ENCODE peak calls at places on chromosomes 12 and 14, in nine cellular contexts. N, B, J, O, M, E, L, C and I are unnamed samples.

GRCh38 chr12:30795410-30795659 is 40.6 kb upstream of the CAPRIN2 start:
- DNase-seq in N (no peak), B (no peak), J (no peak), O (no peak), M (no peak), E (no peak), L (no peak), C (no peak), I (no peak)

GRCh38 chr12:122517877-122518276 is 8.9 kb downstream of the RSRC2 start:
- DNase-seq in N (no peak), B (no peak), J (no peak), O (peak), M (no peak), E (peak), L (no peak), C (peak), I (peak)

GRCh38 chr12:1630827-1631591 is 2.0 kb downstream of the WNT5B start:
- DNase-seq in N (no peak), B (no peak), J (no peak), O (peak), M (no peak), E (peak), L (peak), C (no peak), I (peak)

GRCh38 chr12:27555316-27555715 is 31.3 kb downstream of the PPFIBP1 start:
- DNase-seq in N (no peak), B (no peak), J (no peak), O (no peak), M (no peak), E (no peak), L (no peak), C (no peak), I (no peak)

GRCh38 chr14:38731962-38732361 is 371.1 kb downstream of the SEC23A start:
- DNase-seq in N (no peak), B (no peak), J (no peak), O (no peak), M (no peak), E (no peak), L (no peak), C (no peak), I (no peak)

GRCh38 chr14:36021030-36021422 is 155.5 kb downstream of the PTCSC3 start:
- DNase-seq in N (no peak), B (no peak), J (no peak), O (no peak), M (no peak), E (no peak), L (no peak), C (no peak), I (no peak)

GRCh38 chr14:100652739-100653138 is 65.5 kb upstream of the BEGAIN start:
- DNase-seq in N (no peak), B (no peak), J (no peak), O (no peak), M (no peak), E (peak), L (no peak), C (no peak), I (no peak)

GRCh38 chr12:15728118-15728598 is 61.0 kb downstream of the EPS8 start:
- DNase-seq in N (no peak), B (peak), J (no peak), O (peak), M (no peak), E (peak), L (no peak), C (peak), I (peak)

GRCh38 chr12:57604454-57605307 is at the start of gene DTX3:
- DNase-seq in N (no peak), B (no peak), J (no peak), O (no peak), M (peak), E (peak), L (peak), C (no peak), I (peak)

GRCh38 chr12:14614704-14615121 is 47.0 kb upstream of the PLBD1 start:
- DNase-seq in N (no peak), B (no peak), J (no peak), O (no peak), M (no peak), E (no peak), L (no peak), C (no peak), I (no peak)

GRCh38 chr14:76687611-76688372 is 73.5 kb upstream of the VASH1 start:
- DNase-seq in N (no peak), B (no peak), J (no peak), O (no peak), M (no peak), E (no peak), L (no peak), C (no peak), I (peak)

GRCh38 chr14:97713023-97713422 is 915.8 kb downstream of the VRK1 start:
- DNase-seq in N (no peak), B (no peak), J (no peak), O (no peak), M (no peak), E (no peak), L (no peak), C (no peak), I (no peak)

GRCh38 chr12:120007272-120007671 is 18.2 kb downstream of the BICDL1 start:
- DNase-seq in N (no peak), B (no peak), J (no peak), O (no peak), M (peak), E (no peak), L (no peak), C (no peak), I (no peak)

GRCh38 chr12:38427442-38427841 is 110.9 kb downstream of the ALG10B start:
- DNase-seq in N (no peak), B (no peak), J (no peak), O (no peak), M (no peak), E (no peak), L (no peak), C (no peak), I (no peak)

GRCh38 chr12:128909653-128910052 is 56.4 kb downstream of the GLT1D1 start:
- DNase-seq in N (no peak), B (no peak), J (no peak), O (no peak), M (no peak), E (no peak), L (no peak), C (no peak), I (no peak)

GRCh38 chr12:51421266-51421884 is 3.3 kb upstream of the SLC4A8 start:
- DNase-seq in N (peak), B (peak), J (no peak), O (peak), M (no peak), E (peak), L (peak), C (peak), I (peak)

GRCh38 chr12:82524636-82525035 is 162.1 kb upstream of the TMTC2 start:
- DNase-seq in N (no peak), B (no peak), J (no peak), O (no peak), M (no peak), E (peak), L (no peak), C (no peak), I (no peak)

GRCh38 chr14:22689186-22689585 is 45.0 kb upstream of the OR6J1 start:
- DNase-seq in N (no peak), B (peak), J (no peak), O (peak), M (no peak), E (peak), L (no peak), C (peak), I (peak)

GRCh38 chr12:102965281-102966155 is 8.0 kb downstream of the ASCL1 start:
- DNase-seq in N (no peak), B (no peak), J (no peak), O (no peak), M (no peak), E (no peak), L (no peak), C (no peak), I (no peak)

DNA sequence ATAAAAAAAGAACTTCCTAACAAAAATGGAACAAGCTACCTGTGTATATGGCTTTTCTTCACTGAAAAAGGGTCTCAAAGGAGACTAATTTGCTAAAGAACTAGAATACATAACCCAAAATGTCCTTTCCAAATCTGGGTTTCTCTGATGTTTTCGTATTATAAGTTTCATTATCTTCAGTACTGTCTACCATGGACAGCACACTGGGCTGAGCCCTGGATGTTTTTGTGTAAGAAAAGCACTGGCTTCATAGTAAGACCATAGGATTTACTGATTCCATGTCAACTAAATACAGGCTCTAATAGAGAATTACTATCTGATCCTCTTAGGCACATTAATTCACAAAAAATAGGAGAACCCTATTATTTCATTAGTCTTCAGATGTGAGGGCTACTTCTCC is 94.3 kb upstream of the GPHB5 start:
- DNase-seq in N (no peak), B (no peak), J (no peak), O (peak), M (no peak), E (no peak), L (no peak), C (no peak), I (peak)
- TF ChIP-seq CTCF in N (no peak), B (no peak), J (no peak), O (no peak), M (no peak), E (no peak), L (no peak), C (no peak), I (no peak)

GRCh38 chr12:69163681-69164362 is 75.5 kb upstream of the CPSF6 start:
- DNase-seq in N (no peak), B (no peak), J (no peak), O (no peak), M (no peak), E (no peak), L (no peak), C (no peak), I (no peak)
- H3K4me3 ChIP-seq in N (no peak), B (no peak), J (no peak), O (no peak), M (no peak), E (no peak), L (no peak), C (no peak), I (no peak)

GRCh38 chr14:94593749-94594431 is 12.7 kb downstream of the SERPINA5 start:
- DNase-seq in N (no peak), B (no peak), J (no peak), O (no peak), M (no peak), E (no peak), L (no peak), C (no peak), I (peak)

GRCh38 chr14:94591073-94591472 is 9.8 kb downstream of the SERPINA5 start:
- DNase-seq in N (no peak), B (no peak), J (no peak), O (no peak), M (no peak), E (no peak), L (no peak), C (no peak), I (no peak)

GRCh38 chr14:94593376-94593748 is 12.1 kb downstream of the SERPINA5 start:
- DNase-seq in N (no peak), B (no peak), J (no peak), O (no peak), M (no peak), E (no peak), L (no peak), C (no peak), I (no peak)

GRCh38 chr14:94591871-94592270 is 10.6 kb downstream of the SERPINA5 start:
- DNase-seq in N (no peak), B (no peak), J (no peak), O (no peak), M (no peak), E (no peak), L (no peak), C (no peak), I (no peak)

GRCh38 chr14:94592457-94592856 is 11.2 kb downstream of the SERPINA5 start:
- DNase-seq in N (no peak), B (no peak), J (no peak), O (no peak), M (no peak), E (no peak), L (no peak), C (no peak), I (no peak)
- TF ChIP-seq CTCF in N (no peak), B (no peak), J (no peak), O (no peak), M (no peak), E (no peak), L (no peak), C (no peak), I (no peak)

GRCh38 chr14:77707355-77707723 is 484 bp downstream of the ALKBH1 start:
- DNase-seq in N (no peak), B (peak), J (no peak), O (peak), M (no peak), E (peak), L (peak), C (peak), I (peak)

GRCh38 chr14:77707724-77708408 is at the start of the genes ALKBH1 and SLIRP:
- DNase-seq in N (peak), B (peak), J (peak), O (peak), M (peak), E (peak), L (peak), C (peak), I (peak)

GRCh38 chr14:77710364-77710763 is 2.5 kb downstream of the SLIRP start:
- DNase-seq in N (no peak), B (no peak), J (no peak), O (no peak), M (no peak), E (no peak), L (no peak), C (no peak), I (no peak)

GRCh38 chr14:77708749-77709148 is 846 bp downstream of the SLIRP start:
- DNase-seq in N (no peak), B (no peak), J (no peak), O (no peak), M (no peak), E (no peak), L (no peak), C (no peak), I (no peak)

DNA sequence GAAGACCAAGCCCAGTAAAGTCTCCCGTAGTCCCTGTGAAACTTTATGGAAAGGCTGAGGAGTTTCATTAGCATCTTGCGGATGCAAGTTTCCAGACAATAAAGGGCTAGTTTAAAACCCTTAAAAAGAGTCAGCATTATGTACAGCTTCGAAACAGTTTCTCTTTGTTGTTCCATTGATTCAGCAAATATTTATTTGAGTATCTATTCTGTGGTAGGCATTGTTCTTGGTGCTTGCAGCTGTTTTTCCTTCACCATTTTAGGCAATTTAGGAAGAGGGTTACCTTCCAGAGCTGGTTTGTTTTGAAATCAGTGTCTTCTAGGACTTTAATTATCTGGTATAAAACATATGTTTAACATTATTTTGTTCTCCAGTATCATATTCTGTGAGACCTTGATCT is 1.5 kb downstream of the SLIRP start:
- DNase-seq in N (no peak), B (no peak), J (no peak), O (no peak), M (no peak), E (no peak), L (no peak), C (no peak), I (no peak)
- H3K4me3 ChIP-seq in N (no peak), B (peak), J (no peak), O (no peak), M (no peak), E (peak), L (no peak), C (peak), I (no peak)